ENCODE peak calls at places on chromosomes 7 and 10, in nine cellular contexts. X, C, F, N, B, H, W, T and U are unnamed samples.

GRCh38 chr10:46520941-46521340 is 35.5 kb downstream of the GPRIN2 start:
- DNase-seq in B (peak), H (peak), X (peak), T (no peak), N (peak), W (peak), F (peak), C (no peak), U (peak)

GRCh38 chr7:11228515-11228914 is 254.8 kb downstream of the PHF14 start:
- DNase-seq in C (peak), H (peak), T (peak), X (peak), N (peak), W (no peak), F (peak), B (no peak), U (no peak)

GRCh38 chr7:110871856-110872255 is 219.1 kb upstream of the LRRN3 start:
- DNase-seq in B (no peak), F (no peak), W (no peak), C (no peak), H (no peak), T (no peak), X (no peak), N (no peak), U (no peak)

GRCh38 chr7:98617051-98617959 is at the start of gene NPTX2:
- DNase-seq in N (peak), T (peak), B (peak), H (peak), F (no peak), C (peak), X (peak), W (no peak), U (peak)

GRCh38 chr7:7791523-7791922 is 73.1 kb upstream of the RPA3 start:
- DNase-seq in B (no peak), W (no peak), H (no peak), N (peak), X (no peak), F (no peak), T (no peak), C (no peak), U (no peak)

GRCh38 chr10:15558136-15558535 is 161.6 kb downstream of the ITGA8 start:
- DNase-seq in T (no peak), F (no peak), N (peak), W (peak), C (no peak), B (no peak), H (no peak), X (no peak), U (no peak)

GRCh38 chr7:150406565-150407421 is 27.7 kb downstream of the ZNF775 start:
- DNase-seq in N (peak), T (no peak), C (peak), W (peak), H (peak), F (no peak), B (no peak), X (no peak), U (no peak)

GRCh38 chr7:112232212-112232978 is 25.9 kb downstream of the ZNF277 start:
- DNase-seq in H (no peak), T (no peak), N (no peak), X (no peak), F (no peak), C (no peak), B (no peak), W (no peak), U (no peak)

GRCh38 chr10:68088744-68089143 is 13.7 kb upstream of the HERC4 start:
- DNase-seq in B (no peak), T (no peak), X (no peak), N (no peak), H (no peak), C (no peak), F (no peak), W (peak), U (no peak)

GRCh38 chr10:71868192-71868697 is 17.2 kb upstream of the PSAP start:
- DNase-seq in C (peak), X (peak), B (peak), F (no peak), W (peak), H (peak), T (peak), N (peak), U (peak)

DNA sequence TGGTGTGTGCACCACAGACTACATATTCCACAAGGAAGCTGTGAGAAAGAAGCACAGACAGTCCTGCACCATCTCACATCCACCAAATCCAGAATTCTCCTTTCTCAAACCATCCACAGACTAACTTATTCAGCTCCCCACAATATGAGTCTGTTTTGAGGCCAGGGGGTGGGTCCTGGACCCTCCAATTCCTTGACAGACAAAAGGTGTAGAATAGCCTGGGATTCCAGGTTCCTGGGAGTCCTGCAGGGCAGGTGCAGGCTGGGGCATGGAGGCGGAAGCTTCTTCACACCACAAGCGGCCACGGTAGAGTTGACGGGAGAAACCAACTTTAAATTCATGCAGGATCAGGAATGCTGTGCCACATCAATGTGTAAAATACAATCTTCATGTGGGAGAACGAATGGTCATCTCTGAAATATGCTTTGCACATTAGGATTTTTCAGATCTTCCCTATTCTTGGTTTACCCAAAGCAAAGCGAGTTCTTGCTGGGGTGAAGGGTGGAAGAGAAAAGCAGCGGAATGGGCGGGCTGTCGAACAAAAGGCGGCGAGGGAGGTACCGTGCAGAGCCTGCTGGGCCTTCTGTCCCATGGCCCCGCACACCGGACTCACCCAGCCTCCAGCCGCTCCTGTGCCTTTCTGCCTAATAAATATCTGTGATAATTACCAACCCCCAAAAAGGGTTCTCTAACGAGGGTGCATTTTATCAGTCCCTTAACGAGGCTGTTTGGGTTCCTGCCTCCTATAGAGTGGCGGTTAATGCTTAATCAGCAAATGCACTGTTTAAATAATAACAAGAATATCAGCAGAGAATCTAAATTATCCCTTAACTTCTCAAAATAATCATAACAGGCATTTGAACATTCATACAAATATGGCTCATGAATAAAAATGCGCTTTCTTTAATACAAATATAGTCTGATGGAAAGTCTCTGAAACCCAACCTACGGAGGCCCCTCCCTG is 514.0 kb downstream of the DNAJB6 start:
- DNase-seq in T (no peak), B (no peak), C (no peak), F (no peak), W (no peak), H (no peak), X (no peak), N (no peak), U (no peak)
- H3K4me3 ChIP-seq in T (no peak), B (no peak), C (no peak), F (no peak), W (no peak), H (no peak), X (no peak), N (no peak), U (no peak)

GRCh38 chr7:43716598-43716997 is 12.7 kb downstream of the COA1 start:
- DNase-seq in H (no peak), W (no peak), B (no peak), N (no peak), X (no peak), C (no peak), T (no peak), F (no peak), U (no peak)

DNA sequence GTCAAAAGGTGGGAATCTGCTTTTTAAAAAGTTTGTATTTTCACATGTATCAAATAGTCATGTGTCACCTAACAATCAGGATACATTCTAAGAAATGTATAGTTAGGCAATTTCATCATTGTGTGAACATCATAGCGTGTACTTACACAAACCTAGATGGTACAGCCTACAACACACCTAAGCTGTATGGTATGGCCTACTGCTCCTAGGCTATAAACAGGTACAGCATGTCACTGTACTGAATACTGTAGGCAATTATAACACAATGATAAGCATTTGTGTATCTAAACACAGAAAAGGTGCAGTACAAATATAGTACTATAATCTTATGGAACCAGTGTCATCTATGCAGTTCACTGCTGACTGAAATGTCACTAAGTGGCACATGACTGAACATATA is 17.8 kb downstream of the COA1 start:
- DNase-seq in T (no peak), W (no peak), N (no peak), F (no peak), H (no peak), B (no peak), X (no peak), C (no peak), U (no peak)
- H3K27ac ChIP-seq in T (no peak), W (no peak), N (no peak), F (no peak), H (no peak), B (no peak), X (no peak), C (no peak), U (no peak)

DNA sequence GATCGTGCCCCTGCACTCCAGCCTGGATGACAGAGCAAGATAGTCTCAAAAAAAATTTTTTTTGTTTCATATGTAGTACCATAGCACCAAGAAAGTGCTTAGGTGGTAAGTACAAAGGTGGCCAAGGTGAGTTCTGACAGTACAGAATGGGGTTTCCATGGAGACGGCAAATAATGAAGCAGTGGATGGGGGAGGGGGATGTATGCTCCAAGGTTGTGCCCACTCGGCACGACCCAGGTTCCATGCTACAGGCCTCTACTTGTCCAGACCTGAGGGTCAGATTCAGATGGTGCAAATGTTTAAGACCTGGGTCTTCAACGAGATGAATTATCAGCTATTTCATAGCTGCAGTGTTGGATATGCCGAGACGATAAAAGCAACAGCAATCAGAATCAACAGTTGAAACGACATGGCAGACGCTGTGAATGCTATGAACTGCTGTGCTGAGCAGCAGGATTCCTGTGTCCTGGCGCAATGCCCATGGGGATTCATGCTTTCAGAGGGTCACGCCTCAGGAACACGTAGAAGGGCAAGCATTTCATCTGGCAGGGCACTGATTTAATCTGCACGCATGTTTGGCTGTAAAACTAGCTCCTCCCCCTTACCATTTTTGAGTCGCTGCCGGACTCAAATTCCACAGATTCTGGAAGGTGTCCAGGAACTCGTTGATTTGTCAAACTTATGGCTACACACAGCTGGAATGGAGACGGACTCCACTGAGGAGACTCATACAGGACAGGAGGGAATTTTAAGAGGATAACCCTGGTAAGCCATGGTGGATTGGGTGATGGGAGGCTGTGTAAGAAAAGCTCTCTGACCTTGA is 256.5 kb downstream of the FRMD4A start:
- DNase-seq in C (peak), N (peak), X (peak), B (no peak), T (peak), F (peak), W (peak), H (peak), U (no peak)
- H3K4me3 ChIP-seq in C (no peak), N (peak), X (peak), B (no peak), T (no peak), F (peak), W (no peak), H (no peak), U (no peak)

GRCh38 chr10:122143238-122143841 is 127.8 kb upstream of the BTBD16 start:
- DNase-seq in X (no peak), F (no peak), T (no peak), B (peak), N (no peak), H (no peak), W (no peak), C (no peak), U (no peak)
- H3K27ac ChIP-seq in X (peak), F (no peak), T (peak), B (no peak), N (no peak), H (peak), W (no peak), C (no peak), U (no peak)

DNA sequence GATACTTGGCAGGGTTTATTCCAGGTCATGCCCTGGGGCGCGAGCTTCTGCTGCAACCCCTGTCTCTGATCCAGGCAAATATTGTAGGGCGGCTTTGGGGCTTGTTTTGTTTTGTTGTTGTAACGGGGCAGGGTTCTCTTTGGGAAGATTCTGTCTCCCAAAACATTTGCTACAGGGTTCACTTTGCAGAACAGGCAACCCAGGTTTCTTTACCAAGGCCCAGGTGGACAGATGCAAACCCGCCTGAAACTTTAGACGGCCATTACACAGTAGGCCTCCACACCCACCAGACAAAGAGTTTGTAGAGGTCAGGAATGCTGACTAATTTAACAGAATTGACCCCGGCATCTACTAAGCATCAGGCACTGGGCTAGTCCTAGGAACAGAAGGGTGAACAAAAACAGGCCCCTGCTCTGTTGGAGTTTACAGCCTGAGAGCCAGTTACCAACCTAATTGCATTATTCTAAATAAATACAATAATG is 570 bp upstream of the CDCA7L start:
- DNase-seq in B (no peak), N (peak), H (no peak), X (no peak), T (no peak), F (no peak), C (no peak), W (no peak), U (no peak)
- H3K4me3 ChIP-seq in B (peak), N (peak), H (peak), X (peak), T (peak), F (peak), C (no peak), W (peak), U (peak)

GRCh38 chr7:2812119-2812487 is 32.0 kb downstream of the GNA12 start:
- DNase-seq in C (no peak), N (no peak), F (no peak), T (no peak), W (peak), X (no peak), H (no peak), B (no peak), U (no peak)
- H3K27ac ChIP-seq in C (no peak), N (no peak), F (peak), T (peak), W (peak), X (peak), H (peak), B (no peak), U (no peak)

GRCh38 chr7:36280840-36281812 is 108.5 kb upstream of the ANLN start:
- DNase-seq in B (peak), N (peak), H (peak), C (peak), W (peak), F (peak), X (peak), T (peak), U (no peak)
- H3K4me3 ChIP-seq in B (peak), N (peak), H (no peak), C (no peak), W (no peak), F (no peak), X (no peak), T (peak), U (no peak)

GRCh38 chr7:94311545-94311944 is 83.2 kb upstream of the COL1A2 start:
- DNase-seq in B (no peak), W (no peak), F (no peak), C (no peak), N (no peak), H (no peak), X (no peak), T (no peak), U (peak)

GRCh38 chr7:94314526-94314925 is 80.2 kb upstream of the COL1A2 start:
- DNase-seq in T (no peak), N (no peak), X (no peak), H (no peak), B (no peak), C (no peak), W (no peak), F (no peak), U (peak)

GRCh38 chr7:94313926-94314325 is 80.8 kb upstream of the COL1A2 start:
- DNase-seq in X (no peak), N (peak), W (peak), B (no peak), C (no peak), H (no peak), T (no peak), F (no peak), U (no peak)

DNA sequence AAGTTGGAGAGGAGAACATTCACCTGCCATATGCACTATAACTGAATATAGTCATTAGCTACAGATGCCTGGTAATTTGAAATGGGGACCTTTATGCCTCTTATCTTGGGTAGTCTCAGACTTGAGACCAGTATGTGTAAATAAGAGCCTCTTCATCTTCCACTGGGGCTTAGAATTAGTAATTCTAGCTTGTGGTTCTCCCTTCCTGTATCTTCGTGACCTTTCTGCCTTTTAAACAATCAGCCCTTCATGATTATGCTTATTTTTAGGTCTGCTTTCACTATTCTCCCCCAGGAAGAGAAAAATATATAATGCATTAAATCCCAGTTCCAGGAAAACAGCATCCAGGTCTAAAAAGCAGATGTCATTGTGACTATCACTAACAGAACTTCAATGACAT is 79.7 kb upstream of the COL1A2 start:
- DNase-seq in H (no peak), X (no peak), F (no peak), B (no peak), W (peak), T (no peak), C (no peak), N (no peak), U (no peak)
- H3K27ac ChIP-seq in H (no peak), X (peak), F (no peak), B (no peak), W (no peak), T (no peak), C (no peak), N (peak), U (peak)

GRCh38 chr10:133161486-133162051 is 1.6 kb downstream of the KNDC1 start:
- DNase-seq in F (no peak), W (no peak), C (no peak), X (no peak), B (peak), T (no peak), H (no peak), N (no peak), U (peak)

GRCh38 chr10:133159950-133160812 is at the start of gene KNDC1:
- DNase-seq in F (no peak), H (no peak), B (peak), C (peak), T (no peak), X (no peak), W (peak), N (peak), U (peak)

GRCh38 chr10:133159611-133159949 is 439 bp upstream of the KNDC1 start:
- DNase-seq in C (no peak), W (no peak), T (no peak), B (no peak), F (no peak), N (no peak), H (no peak), X (no peak), U (no peak)

GRCh38 chr10:133162178-133162909 is 2.3 kb downstream of the KNDC1 start:
- DNase-seq in X (no peak), C (no peak), B (peak), F (no peak), T (no peak), N (no peak), W (no peak), H (no peak), U (no peak)

GRCh38 chr10:133160813-133161471 is 923 bp downstream of the KNDC1 start:
- DNase-seq in N (no peak), W (no peak), B (no peak), T (no peak), C (no peak), F (no peak), X (no peak), H (no peak), U (peak)
- H3K4me3 ChIP-seq in N (peak), W (peak), B (peak), T (peak), C (peak), F (peak), X (peak), H (peak), U (peak)